ENCODE peak calls at places on chromosomes 1 and 21, in ten cellular contexts. Y is WTC11; X is NCI-H345; J is K562; D is fibroblast of villous mesenchyme; Q is NCI-H774; B is IMR-90; T is stimulated activated CD4-positive, alpha-beta T cell treated with anti-CD3 and anti-CD28 coated beads, Interleukin-1b, Interleukin-23, amount 100 ng/mL, for 24 hours; E is small intestine; L is tibial nerve. N is an unnamed sample.

GRCh38 chr1:146022403-146023127 is 1.0 kb upstream of the HJV start:
- DNase-seq in Y (no peak), X (no peak), J (peak), D (no peak), Q (no peak), B (no peak), T (no peak), E (no peak), L (no peak), N (no peak)

GRCh38 chr1:172394167-172394751 is 26.2 kb upstream of the C1orf105 start:
- DNase-seq in Y (no peak), X (no peak), J (no peak), D (peak), Q (no peak), B (peak), T (peak), E (peak), L (no peak), N (no peak)

GRCh38 chr21:33063907-33064622 is 5.9 kb upstream of the OLIG1 start:
- DNase-seq in Y (peak), X (no peak), J (peak), D (no peak), Q (no peak), B (no peak), T (no peak), E (no peak), L (no peak), N (no peak)

GRCh38 chr1:17588048-17588781 is 48.7 kb downstream of the ARHGEF10L start:
- DNase-seq in Y (peak), X (no peak), J (no peak), D (peak), Q (no peak), B (peak), T (no peak), E (peak), L (no peak), N (peak)

GRCh38 chr1:224762046-224762445 is 145.9 kb downstream of the CNIH3 start:
- DNase-seq in Y (no peak), X (no peak), J (no peak), D (no peak), Q (no peak), B (no peak), T (no peak), E (no peak), L (no peak), N (no peak)

GRCh38 chr1:100793661-100794060 is 74.1 kb downstream of the VCAM1 start:
- DNase-seq in Y (no peak), X (peak), J (no peak), D (no peak), Q (no peak), B (no peak), T (no peak), E (no peak), L (no peak), N (no peak)

GRCh38 chr1:208917719-208918118 is 665.8 kb upstream of the CAMK1G start:
- DNase-seq in Y (no peak), X (no peak), J (no peak), D (no peak), Q (no peak), B (no peak), T (no peak), E (no peak), L (no peak), N (no peak)

GRCh38 chr21:29154270-29154669 is 23.8 kb downstream of the MAP3K7CL start:
- DNase-seq in Y (no peak), X (no peak), J (no peak), D (no peak), Q (no peak), B (no peak), T (no peak), E (no peak), L (no peak), N (no peak)

GRCh38 chr1:155831279-155831976 is 25.6 kb downstream of the GON4L start:
- DNase-seq in Y (no peak), X (no peak), J (no peak), D (no peak), Q (no peak), B (no peak), T (no peak), E (no peak), L (no peak), N (no peak)

GRCh38 chr1:22141948-22142314 is 966 bp downstream of the WNT4 start:
- DNase-seq in Y (no peak), X (no peak), J (no peak), D (no peak), Q (no peak), B (no peak), T (no peak), E (no peak), L (no peak), N (no peak)

GRCh38 chr1:185439727-185440415 is 122.8 kb upstream of the IVNS1ABP start:
- DNase-seq in Y (no peak), X (no peak), J (no peak), D (peak), Q (no peak), B (peak), T (no peak), E (peak), L (no peak), N (peak)

GRCh38 chr1:110087812-110088738 is 17.6 kb upstream of the ALX3 start:
- DNase-seq in Y (peak), X (peak), J (peak), D (peak), Q (peak), B (peak), T (no peak), E (peak), L (peak), N (peak)

GRCh38 chr1:210328746-210329488 is at the start of gene HHAT:
- DNase-seq in Y (peak), X (peak), J (no peak), D (peak), Q (peak), B (peak), T (no peak), E (peak), L (peak), N (peak)

GRCh38 chr1:212401838-212402582 is 12.7 kb downstream of the PACC1 start:
- DNase-seq in Y (no peak), X (no peak), J (no peak), D (peak), Q (no peak), B (peak), T (no peak), E (no peak), L (no peak), N (peak)